ENCODE peak calls at places on chromosomes 3 and 15, in five cellular contexts. D is tibial nerve, B is right lobe of liver, G is H54, W is A549. P is an unnamed sample.

GRCh38 chr15:60477991-60478632 is 830 bp downstream of the ICE2 start:
- DNase-seq in B (no peak), W (no peak), G (no peak), D (no peak), P (no peak)

GRCh38 chr3:192063570-192063969 is 602.6 kb downstream of the PYDC2 start:
- DNase-seq in D (no peak), B (no peak), G (no peak), W (no peak), P (no peak)

GRCh38 chr15:85825118-85825517 is 30.4 kb upstream of the KLHL25 start:
- DNase-seq in G (no peak), D (no peak), B (no peak), W (no peak), P (no peak)

GRCh38 chr15:39592500-39592899 is 11.6 kb downstream of the THBS1 start:
- DNase-seq in W (no peak), D (no peak), G (no peak), B (no peak), P (no peak)

GRCh38 chr3:31142139-31142538 is 247.7 kb upstream of the GADL1 start:
- DNase-seq in W (no peak), D (no peak), G (no peak), B (no peak), P (no peak)

GRCh38 chr15:83379574-83379973 is 67.6 kb upstream of the SH3GL3 start:
- DNase-seq in D (no peak), W (peak; percentile 78), B (no peak), G (peak; percentile 68), P (no peak)

GRCh38 chr3:58551636-58552180 is 14.7 kb upstream of the ACOX2 start:
- DNase-seq in D (no peak), G (no peak), B (no peak), W (no peak), P (no peak)

GRCh38 chr15:29089731-29090616 is 179.6 kb downstream of the NSMCE3 start:
- DNase-seq in G (no peak), W (no peak), B (no peak), D (no peak), P (no peak)

GRCh38 chr3:42173307-42173706 is 82.2 kb downstream of the TRAK1 start:
- DNase-seq in W (no peak), D (no peak), G (no peak), B (no peak), P (no peak)

GRCh38 chr3:145182196-145182911 is 978.6 kb downstream of the PLOD2 start:
- DNase-seq in D (no peak), B (no peak), W (no peak), G (no peak), P (no peak)

GRCh38 chr15:71145648-71146047 is 30.4 kb downstream of the THSD4 start:
- DNase-seq in W (no peak), B (no peak), D (no peak), G (no peak), P (no peak)

GRCh38 chr3:14905055-14905657 is 42.2 kb upstream of the NR2C2 start:
- DNase-seq in W (no peak), G (no peak), B (no peak), D (no peak), P (no peak)

DNA sequence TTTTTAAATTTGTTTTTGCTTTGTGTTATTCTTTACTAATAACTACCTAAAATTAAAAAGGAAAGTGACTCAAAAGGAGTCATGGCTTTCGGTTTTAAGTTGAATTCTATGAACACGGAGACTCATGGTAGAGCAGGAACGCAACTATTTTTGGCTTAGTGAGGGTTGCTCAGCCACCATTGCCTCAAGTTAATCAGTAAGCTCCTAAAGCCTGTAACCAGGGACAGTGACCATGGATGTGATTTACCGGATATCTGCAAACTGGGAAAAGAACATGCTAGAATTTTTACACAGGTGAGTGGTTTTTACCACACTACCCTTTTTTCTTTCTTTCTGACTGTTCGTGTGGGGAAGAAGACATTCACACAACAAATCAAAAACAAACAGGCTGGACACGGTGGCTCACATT is 11.8 kb downstream of the SLC12A8 start:
- DNase-seq in G (no peak), B (no peak), W (no peak), D (no peak), P (no peak)
- TF ChIP-seq POLR2A in G (no peak), B (peak; percentile 25), W (no peak), D (no peak), P (no peak)

GRCh38 chr15:40902605-40903561 is 8.6 kb downstream of the VPS18 start:
- DNase-seq in W (no peak), D (peak; percentile 53), G (no peak), B (no peak), P (no peak)

GRCh38 chr15:40908095-40908494 is 13.8 kb downstream of the VPS18 start:
- DNase-seq in G (no peak), D (no peak), W (no peak), B (peak; percentile 77), P (no peak)

GRCh38 chr15:40906947-40907802 is 12.9 kb downstream of the VPS18 start:
- DNase-seq in D (no peak), W (no peak), B (peak; percentile 81), G (no peak), P (no peak)

GRCh38 chr15:40904552-40905201 is 10.4 kb downstream of the VPS18 start:
- DNase-seq in W (no peak), G (no peak), B (peak; percentile 72), D (no peak), P (no peak)

DNA sequence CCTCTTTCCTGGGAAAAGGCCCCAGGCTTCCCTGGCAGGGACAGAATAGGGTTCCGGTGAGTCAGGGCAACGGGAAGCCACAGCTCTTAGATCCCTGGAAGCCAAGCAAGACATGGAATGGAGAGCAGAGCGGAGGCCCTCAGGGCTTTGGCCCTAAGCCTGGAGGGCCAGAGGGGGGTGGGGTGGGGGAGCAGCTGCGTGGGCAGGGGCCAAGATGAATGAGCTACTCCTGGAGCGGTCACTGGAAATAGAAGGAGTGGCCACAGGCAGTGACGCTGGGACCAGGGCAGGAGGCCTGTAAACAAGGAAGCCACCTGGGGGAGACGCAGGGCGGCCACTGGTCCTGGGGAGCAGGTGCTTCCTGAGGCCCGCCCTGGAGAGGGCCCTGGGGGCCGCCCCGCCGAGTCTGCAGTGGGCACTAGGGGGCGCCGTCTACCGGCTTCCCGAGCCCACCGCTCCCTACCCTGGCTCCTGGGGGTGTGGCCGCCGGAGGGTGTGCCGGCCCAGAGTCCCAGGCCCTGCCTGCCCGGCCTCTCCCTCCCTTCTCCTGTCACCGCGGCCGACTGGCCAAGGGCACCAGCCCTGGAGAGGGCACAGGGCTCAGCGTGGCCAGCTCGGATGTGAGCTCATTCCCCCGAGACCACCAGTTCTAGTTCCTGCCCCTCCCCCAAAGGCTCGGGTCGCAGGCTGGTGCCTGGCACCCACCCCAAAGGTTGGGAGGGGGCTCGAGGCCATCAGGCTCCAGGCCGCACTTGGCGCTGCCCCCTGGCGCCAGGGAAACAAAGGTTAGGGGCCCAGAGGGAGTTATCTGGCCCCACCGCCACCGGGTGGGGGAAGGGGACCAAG is 12.1 kb downstream of the VPS18 start:
- DNase-seq in D (peak; percentile 56), G (peak; percentile 93), B (peak; percentile 90), W (no peak), P (peak; percentile 87)
- TF ChIP-seq POLR2A in D (no peak), G (peak; percentile 25), B (peak; percentile 61), W (no peak), P (no peak)

GRCh38 chr15:90351479-90352108 is 490 bp upstream of the ZNF774 start:
- DNase-seq in W (no peak), B (no peak), G (no peak), D (no peak), P (no peak)

GRCh38 chr15:90349072-90349471 is 3.0 kb upstream of the ZNF774 start:
- DNase-seq in W (no peak), D (no peak), G (no peak), B (no peak), P (no peak)

GRCh38 chr15:90348456-90348855 is 3.6 kb upstream of the ZNF774 start:
- DNase-seq in G (no peak), W (no peak), D (no peak), B (no peak), P (no peak)

GRCh38 chr15:90354986-90355385 is 2.9 kb downstream of the ZNF774 start:
- DNase-seq in D (no peak), G (no peak), B (no peak), W (no peak), P (no peak)

DNA sequence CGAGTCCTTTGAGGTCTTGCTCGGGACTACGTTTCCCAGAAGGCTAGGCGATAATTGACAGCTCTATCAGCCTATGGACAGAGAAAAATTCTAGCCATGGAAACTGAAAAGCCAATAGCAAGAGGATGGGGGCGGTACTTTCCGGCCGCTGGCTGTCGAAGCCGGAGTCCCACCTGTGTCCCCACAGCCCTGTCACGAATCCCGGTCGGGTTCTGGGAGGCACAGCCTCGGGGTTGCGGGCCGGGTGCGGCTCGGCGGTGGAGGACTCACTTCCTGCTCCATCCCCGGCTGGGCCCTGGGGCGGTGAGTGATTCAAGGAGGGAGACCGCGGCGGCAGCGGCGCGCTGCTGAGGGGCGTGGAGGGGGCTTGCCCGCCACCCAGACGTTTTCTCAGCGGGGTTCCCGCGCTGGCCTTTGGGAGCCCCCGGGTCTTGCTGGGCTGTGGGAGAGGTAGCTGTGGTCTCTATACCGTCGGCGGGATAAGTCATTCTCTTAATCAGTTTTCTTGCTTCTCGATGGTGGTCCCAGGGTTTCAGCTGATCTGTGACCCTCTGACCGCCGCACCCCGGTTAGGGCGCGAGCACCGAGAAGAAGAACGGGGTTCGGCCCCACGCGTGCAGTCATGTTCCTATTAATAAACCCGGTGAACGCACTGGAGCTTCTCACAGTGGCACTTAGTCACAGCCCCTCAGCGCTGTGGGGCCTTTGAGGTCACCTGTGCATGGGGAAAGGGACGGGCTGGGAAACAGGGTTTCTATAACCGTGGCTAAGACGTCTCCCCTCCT is at the start of gene ZNF774:
- DNase-seq in W (peak; percentile 100), G (peak; percentile 79), B (peak; percentile 95), D (peak; percentile 91), P (peak; percentile 93)
- TF ChIP-seq POLR2A in W (peak; percentile 51), G (peak; percentile 51), B (peak; percentile 61), D (no peak), P (no peak)

GRCh38 chr15:88915354-88915753 is 2.2 kb upstream of the MFGE8 start:
- DNase-seq in B (no peak), G (no peak), D (no peak), W (no peak), P (no peak)

GRCh38 chr15:88913850-88914169 is 631 bp upstream of the MFGE8 start:
- DNase-seq in B (no peak), G (no peak), D (no peak), W (peak; percentile 62), P (no peak)

GRCh38 chr15:88912500-88912921 is 668 bp downstream of the MFGE8 start:
- DNase-seq in W (peak; percentile 57), B (peak; percentile 43), D (no peak), G (no peak), P (no peak)

GRCh38 chr15:88911766-88912118 is 1.4 kb downstream of the MFGE8 start:
- DNase-seq in D (no peak), B (no peak), W (peak; percentile 67), G (no peak), P (no peak)

DNA sequence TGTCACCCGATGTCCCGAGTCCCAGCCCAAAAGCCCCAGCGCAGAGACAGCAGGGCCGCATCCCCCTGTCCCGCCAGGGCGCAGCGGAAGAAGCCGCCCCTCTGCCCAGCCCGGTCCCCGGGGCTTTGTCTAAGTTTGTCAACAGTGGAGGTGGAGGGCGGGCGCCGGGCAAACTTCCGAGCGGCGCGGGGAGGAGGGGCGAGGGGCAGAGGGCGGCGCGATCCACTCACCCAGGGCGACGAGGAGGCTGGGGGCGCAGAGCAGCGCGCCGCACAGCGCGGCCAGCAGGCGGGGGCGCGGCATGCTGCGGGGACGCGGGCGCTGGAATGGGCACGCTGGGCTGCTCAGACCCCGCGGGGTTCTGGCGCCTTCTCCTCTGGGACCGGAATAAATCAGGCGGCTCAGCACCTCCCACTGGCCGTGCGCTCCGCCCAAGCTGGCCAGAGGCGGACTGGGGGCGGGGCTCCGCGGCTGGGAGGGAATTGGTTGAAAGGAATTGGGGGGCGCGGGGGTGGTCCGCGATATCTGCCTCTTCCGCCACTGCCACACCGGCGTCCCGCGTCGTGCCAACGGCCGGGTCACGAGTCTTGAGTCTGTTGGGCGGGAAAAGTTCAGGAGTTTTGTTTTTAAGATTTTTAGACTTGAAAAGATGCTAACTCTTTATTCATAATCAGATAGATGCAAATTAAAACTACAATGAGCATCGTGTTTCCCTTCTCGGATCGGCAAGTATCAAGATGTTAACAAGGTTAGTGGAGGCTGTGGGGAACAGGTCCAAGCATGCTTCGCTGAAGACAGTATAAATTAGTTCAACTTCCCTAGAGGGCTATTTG is at the start of gene MFGE8:
- DNase-seq in D (peak; percentile 79), W (peak; percentile 87), B (peak; percentile 76), G (no peak), P (peak; percentile 67)
- TF ChIP-seq POLR2A in D (peak; percentile 44), W (peak; percentile 96), B (peak; percentile 80), G (peak; percentile 98), P (peak; percentile 18)